ENCODE peak calls at places on chromosomes 13 and 19, in five cellular contexts. A is T-helper 9 cell; P is stimulated activated CD4-positive, alpha-beta T cell treated with anti-CD3 and anti-CD28 coated beads, Interleukin-2, amount 100 ng/mL, for 48 hours; U is GM03348; X is suprapubic skin. L is an unnamed sample.

GRCh38 chr13:94065741-94066140 is 413.7 kb downstream of the DCT start:
- DNase-seq in A (no peak), P (no peak), U (peak; percentile 10), X (no peak), L (no peak)

GRCh38 chr13:33307820-33308219 is 22.3 kb upstream of the STARD13 start:
- DNase-seq in A (no peak), P (no peak), U (no peak), X (no peak), L (no peak)

GRCh38 chr13:104773775-104774174 is 1707.6 kb upstream of the SLC10A2 start:
- DNase-seq in A (no peak), P (no peak), U (peak; percentile 6), X (no peak), L (no peak)

GRCh38 chr19:31445406-31445805 is 96.2 kb upstream of the TSHZ3 start:
- DNase-seq in A (no peak), P (no peak), U (no peak), X (no peak), L (no peak)

GRCh38 chr13:39364797-39365468 is 238.1 kb downstream of the LHFPL6 start:
- DNase-seq in A (no peak), P (no peak), U (peak; percentile 12), X (no peak), L (peak; percentile 14)

GRCh38 chr13:32125746-32126145 is 94.2 kb downstream of the FRY start:
- DNase-seq in A (no peak), P (no peak), U (peak; percentile 11), X (no peak), L (peak; percentile 92)

GRCh38 chr13:69109891-69110525 is 997.6 kb upstream of the ATXN8OS start:
- DNase-seq in A (no peak), P (no peak), U (no peak), X (no peak), L (no peak)

GRCh38 chr19:17948474-17948966 is 15.7 kb downstream of the CCDC124 start:
- DNase-seq in A (no peak), P (no peak), U (no peak), X (no peak), L (no peak)

GRCh38 chr13:30463820-30464495 is 1.8 kb downstream of the HMGB1 start:
- DNase-seq in A (peak; percentile 52), P (peak; percentile 62), U (peak; percentile 59), X (peak; percentile 83), L (no peak)

GRCh38 chr13:48235100-48235813 is 2.3 kb downstream of the ITM2B start:
- DNase-seq in A (peak; percentile 6), P (no peak), U (peak; percentile 12), X (no peak), L (no peak)

GRCh38 chr13:79866436-79866835 is 385.5 kb downstream of the NDFIP2 start:
- DNase-seq in A (no peak), P (no peak), U (no peak), X (no peak), L (no peak)

GRCh38 chr13:45200701-45201230 is at the start of gene KCTD4:
- DNase-seq in A (no peak), P (no peak), U (peak; percentile 33), X (no peak), L (no peak)

GRCh38 chr13:45439781-45440462 is 21.7 kb upstream of the SLC25A30 start:
- DNase-seq in A (no peak), P (no peak), U (no peak), X (no peak), L (no peak)

GRCh38 chr19:48044561-48044960 is 682 bp upstream of the CABP5 start:
- DNase-seq in A (no peak), P (no peak), U (no peak), X (no peak), L (no peak)

GRCh38 chr19:42150940-42151339 is 18.7 kb upstream of the POU2F2 start:
- DNase-seq in A (no peak), P (no peak), U (no peak), X (no peak), L (no peak)

GRCh38 chr13:25181597-25181996 is 9.5 kb upstream of the AMER2 start:
- DNase-seq in A (no peak), P (no peak), U (no peak), X (no peak), L (no peak)

GRCh38 chr19:15025237-15025636 is 24.0 kb upstream of the CASP14 start:
- DNase-seq in A (no peak), P (no peak), U (no peak), X (no peak), L (no peak)

GRCh38 chr13:24272452-24273161 is 36.8 kb upstream of the C1QTNF9 start:
- DNase-seq in A (no peak), P (no peak), U (no peak), X (no peak), L (no peak)

GRCh38 chr19:17183271-17183757 is 31.8 kb upstream of the USE1 start:
- DNase-seq in A (no peak), P (peak; percentile 19), U (no peak), X (no peak), L (no peak)

GRCh38 chr13:37645181-37645580 is 46.6 kb upstream of the POSTN start:
- DNase-seq in A (no peak), P (no peak), U (no peak), X (no peak), L (no peak)

GRCh38 chr13:95784891-95785290 is 108.0 kb downstream of the DNAJC3 start:
- DNase-seq in A (no peak), P (no peak), U (peak; percentile 26), X (no peak), L (no peak)

GRCh38 chr13:27403727-27404385 is 20.6 kb upstream of the GTF3A start:
- DNase-seq in A (no peak), P (no peak), U (no peak), X (no peak), L (no peak)

GRCh38 chr19:13817615-13818371 is 22.6 kb downstream of the ZSWIM4 start:
- DNase-seq in A (no peak), P (peak; percentile 38), U (no peak), X (peak; percentile 80), L (no peak)

GRCh38 chr13:28273919-28274318 is 135.6 kb downstream of the PAN3 start:
- DNase-seq in A (no peak), P (no peak), U (no peak), X (no peak), L (no peak)

GRCh38 chr13:99281811-99282263 is 23.7 kb upstream of the GPR18 start:
- DNase-seq in A (peak; percentile 49), P (no peak), U (peak; percentile 28), X (peak; percentile 86), L (no peak)

GRCh38 chr19:19406878-19407639 is 1.6 kb downstream of the GATAD2A start:
- DNase-seq in A (peak; percentile 25), P (no peak), U (peak; percentile 39), X (no peak), L (no peak)

GRCh38 chr13:104015646-104016396 is 949.6 kb upstream of the SLC10A2 start:
- DNase-seq in A (no peak), P (no peak), U (no peak), X (no peak), L (no peak)

GRCh38 chr13:81153478-81153877 is 812.6 kb upstream of the SPRY2 start:
- DNase-seq in A (no peak), P (no peak), U (no peak), X (no peak), L (no peak)

GRCh38 chr13:98512774-98513327 is 64.1 kb downstream of the STK24 start:
- DNase-seq in A (no peak), P (no peak), U (no peak), X (no peak), L (no peak)

GRCh38 chr19:58252102-58252685 is 23.5 kb downstream of the ZNF544 start:
- DNase-seq in A (no peak), P (no peak), U (no peak), X (no peak), L (no peak)